ENCODE peak calls at places on chromosomes 16 and 17, in five cellular contexts. Y, F, Z, U and C are unnamed samples.

GRCh38 chr17:48023408-48024148 is 14.0 kb downstream of the COPZ2 start:
- DNase-seq in F (peak), U (peak), Z (peak), Y (peak), C (peak)

GRCh38 chr17:41037853-41038350 is 3.2 kb upstream of the KRTAP1-3 start:
- DNase-seq in Y (no peak), F (no peak), Z (no peak), U (no peak), C (no peak)

GRCh38 chr17:82823004-82823403 is 16.8 kb downstream of the ZNF750 start:
- DNase-seq in U (peak), Z (no peak), Y (no peak), F (peak), C (no peak)

GRCh38 chr17:79650861-79651260 is 40.0 kb upstream of the RBFOX3 start:
- DNase-seq in Y (no peak), F (no peak), Z (no peak), U (no peak), C (no peak)

GRCh38 chr17:31100840-31101239 is 6.1 kb downstream of the NF1 start:
- DNase-seq in Z (no peak), U (peak), Y (no peak), F (no peak), C (no peak)

GRCh38 chr17:71938340-71939010 is 182.3 kb upstream of the SOX9 start:
- DNase-seq in Z (no peak), F (no peak), U (no peak), Y (no peak), C (no peak)

GRCh38 chr16:19393226-19394074 is 24.2 kb upstream of the TMC5 start:
- DNase-seq in Y (peak), Z (no peak), F (no peak), U (peak), C (peak)

GRCh38 chr17:75505152-75505409 is 10.3 kb downstream of the CASKIN2 start:
- DNase-seq in Z (no peak), F (no peak), Y (no peak), U (no peak), C (no peak)

GRCh38 chr16:78761427-78761826 is 662.0 kb downstream of the WWOX start:
- DNase-seq in Z (no peak), Y (no peak), F (no peak), U (peak), C (no peak)

DNA sequence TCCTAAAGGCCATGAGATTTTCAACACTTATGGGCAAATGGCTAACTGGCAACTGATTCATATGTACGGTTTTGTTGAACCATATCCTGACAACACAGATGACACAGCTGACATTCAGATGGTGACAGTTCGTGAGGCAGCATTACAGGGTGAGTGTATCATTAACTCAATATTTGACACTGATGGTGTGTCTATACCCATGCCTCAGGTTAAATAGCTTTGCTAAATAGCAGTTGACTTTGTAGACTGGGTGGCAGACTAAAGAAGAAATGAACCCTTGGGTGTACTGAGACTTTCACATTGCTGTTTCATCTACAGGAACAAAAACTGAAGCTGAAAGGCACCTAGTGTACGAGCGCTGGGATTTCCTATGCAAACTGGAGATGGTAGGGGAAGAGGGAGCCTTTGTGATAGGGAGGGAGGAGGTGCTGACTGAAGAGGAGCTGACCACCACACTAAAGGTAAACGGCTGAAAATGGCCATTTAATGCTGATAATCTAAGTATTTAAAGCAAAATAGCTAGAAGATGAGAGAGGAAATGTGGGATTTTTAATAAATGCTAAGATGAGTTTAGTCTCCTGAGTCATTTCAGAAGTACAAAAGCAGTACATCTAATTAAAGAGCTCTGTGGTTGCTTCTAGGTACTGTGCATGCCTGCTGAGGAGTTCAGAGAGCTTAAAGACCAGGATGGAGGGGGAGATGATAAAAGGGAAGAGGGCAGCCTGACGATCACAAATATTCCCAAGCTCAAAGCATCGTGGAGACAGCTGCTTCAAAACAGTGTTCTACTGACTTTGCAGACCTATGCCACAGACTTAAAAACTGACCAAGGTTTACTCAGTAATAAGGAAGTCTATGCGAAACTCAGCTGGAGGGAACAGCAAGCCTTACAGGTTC is 3.0 kb downstream of the SETD6 start:
- DNase-seq in U (no peak), F (no peak), Z (no peak), Y (no peak), C (no peak)
- H3K4me2 ChIP-seq in U (no peak), F (no peak), Z (no peak), Y (no peak), C (no peak)

DNA sequence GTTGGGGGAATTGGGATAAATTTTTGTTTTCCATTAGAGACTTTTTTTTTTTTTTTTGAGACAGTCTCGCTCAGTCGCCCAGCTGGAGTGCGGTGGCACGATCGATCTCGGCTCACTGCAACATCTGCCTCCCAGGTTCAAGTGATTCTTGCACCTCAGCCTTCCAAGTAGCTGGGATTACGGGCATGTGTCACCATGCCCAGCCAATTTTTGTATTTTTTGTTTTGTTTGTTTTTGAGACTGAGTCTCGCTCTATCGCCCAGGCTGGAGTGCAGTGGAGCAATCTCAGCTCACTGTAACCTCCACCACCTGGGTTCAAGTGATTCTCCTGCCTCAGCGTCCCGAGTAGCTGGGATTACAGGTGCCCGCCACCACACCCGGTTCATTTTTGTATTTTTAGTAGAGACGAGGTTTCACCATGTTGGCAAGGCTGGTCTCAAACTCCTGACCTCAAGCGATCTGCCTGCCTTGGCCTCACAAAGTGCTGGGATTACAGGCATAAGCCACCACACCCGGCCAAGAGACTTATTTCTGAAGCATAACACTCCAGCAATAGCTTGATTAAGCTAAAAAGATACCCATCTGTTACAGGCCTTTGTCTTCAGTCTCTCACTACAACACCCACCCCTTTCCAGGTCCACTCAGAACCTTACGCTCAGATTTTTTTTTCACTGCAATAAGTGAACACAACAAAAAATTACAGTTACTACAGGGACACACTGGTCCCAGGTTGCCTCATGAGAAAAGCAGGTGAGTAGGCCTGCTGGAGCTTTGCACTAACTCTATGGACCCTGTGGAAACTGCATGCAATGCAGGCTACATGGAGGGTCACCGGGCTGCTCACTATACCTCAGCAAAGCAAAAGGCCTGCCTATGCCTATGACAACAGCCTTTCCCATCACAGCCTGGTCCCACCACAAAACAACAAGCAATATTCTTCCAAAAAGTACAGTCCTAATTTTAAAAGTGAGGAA is 34.6 kb downstream of the KANSL1 start:
- DNase-seq in F (no peak), Z (no peak), Y (no peak), U (no peak), C (no peak)
- H3K4me2 ChIP-seq in F (no peak), Z (no peak), Y (no peak), U (no peak), C (no peak)

GRCh38 chr16:9102943-9103342 is 11.5 kb downstream of the HAPSTR1 start:
- DNase-seq in Y (no peak), Z (no peak), U (no peak), F (no peak), C (no peak)
- H3K4me2 ChIP-seq in Y (no peak), Z (no peak), U (no peak), F (no peak), C (peak)

DNA sequence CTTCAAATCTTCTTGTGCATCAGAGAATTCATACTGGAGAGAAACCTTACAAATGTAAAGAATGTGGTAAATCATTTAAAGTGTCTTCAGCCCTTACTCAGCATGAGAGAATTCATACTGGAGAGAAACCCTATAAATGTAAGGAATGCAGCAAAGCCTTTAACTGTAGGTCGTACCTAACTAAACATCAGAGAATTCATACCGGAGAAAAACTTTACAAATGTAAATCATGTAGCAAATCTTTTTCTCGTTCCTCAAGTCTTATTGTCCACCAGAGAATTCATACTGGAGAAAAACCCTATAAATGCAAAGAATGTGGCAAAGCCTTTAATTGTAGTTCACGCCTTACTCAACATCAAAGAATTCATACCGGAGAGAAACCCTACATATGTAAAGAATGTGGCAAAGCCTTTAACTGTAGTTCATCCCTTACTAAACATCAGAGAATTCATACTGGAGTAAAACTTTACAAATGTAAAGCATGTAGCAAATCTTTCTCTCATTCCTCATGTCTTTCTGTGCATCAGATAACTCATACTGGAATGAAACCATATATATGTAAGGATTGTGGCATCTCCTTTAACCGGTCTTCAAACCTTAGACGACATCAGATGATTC is 118.5 kb upstream of the ZNF267 start:
- DNase-seq in U (no peak), Z (no peak), F (no peak), Y (no peak), C (no peak)
- H3K4me2 ChIP-seq in U (no peak), Z (no peak), F (no peak), Y (no peak), C (no peak)

GRCh38 chr17:8673621-8674020 is 43.1 kb upstream of the MYH10 start:
- DNase-seq in Z (no peak), U (no peak), Y (no peak), F (no peak), C (no peak)
- H3K4me2 ChIP-seq in Z (no peak), U (no peak), Y (no peak), F (no peak), C (no peak)

DNA sequence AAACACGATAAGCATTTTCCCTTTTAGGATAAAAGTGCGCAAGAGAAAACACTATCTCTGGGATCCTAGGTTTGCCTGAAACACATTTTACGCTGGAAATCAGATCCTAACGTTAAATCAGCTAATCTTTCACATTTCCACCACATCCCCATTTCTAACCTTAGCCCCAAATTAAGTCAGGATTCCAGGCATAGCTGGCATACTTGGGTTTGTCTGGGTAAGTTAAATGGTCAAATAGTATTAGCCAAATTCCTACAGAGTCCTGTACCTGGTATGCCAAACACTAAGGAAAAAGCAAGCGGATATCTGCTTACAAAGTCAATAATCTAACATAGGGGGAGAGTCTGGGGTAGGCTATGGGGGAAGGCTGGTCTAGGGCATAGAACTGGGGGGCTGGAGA is 557.4 kb upstream of the ZFHX3 start:
- DNase-seq in F (no peak), Y (no peak), Z (peak), U (peak), C (no peak)
- H3K4me2 ChIP-seq in F (no peak), Y (no peak), Z (peak), U (no peak), C (no peak)

DNA sequence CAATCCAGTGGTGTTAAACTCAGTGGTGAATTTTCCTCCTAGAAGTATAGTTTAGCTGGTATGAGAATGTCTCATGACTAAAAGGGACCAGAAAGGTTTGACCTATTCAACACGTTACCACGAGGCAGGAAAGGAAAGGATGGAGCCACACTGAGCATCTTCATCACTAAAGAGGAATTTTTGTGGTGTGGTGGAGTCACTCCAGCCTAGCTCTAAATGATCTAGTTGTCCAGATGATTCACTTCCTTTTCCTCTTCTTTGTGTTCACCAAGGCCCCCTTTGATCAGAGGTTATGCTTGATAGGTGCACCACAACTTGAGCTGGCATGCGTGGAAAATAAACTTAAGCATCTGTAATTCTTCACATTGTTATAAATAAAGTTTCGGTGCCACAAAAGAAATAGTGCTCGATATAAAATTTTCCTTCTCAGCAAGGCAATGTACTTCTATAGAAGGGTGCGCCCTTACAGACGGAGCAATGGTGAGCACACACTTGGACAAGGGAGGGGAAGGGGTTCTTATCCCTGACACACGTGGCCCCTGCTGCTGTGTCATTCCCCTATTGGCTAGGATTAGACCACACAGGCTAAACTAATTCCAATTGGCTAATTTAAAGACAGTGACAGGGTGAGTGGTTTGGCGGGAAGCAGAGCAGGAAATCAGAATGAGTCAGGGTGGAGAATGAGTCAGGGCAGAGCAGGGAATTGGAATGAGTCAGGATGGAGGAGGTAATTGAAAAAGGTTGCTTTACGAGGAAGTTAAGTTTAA is 254.6 kb downstream of the HS3ST3A1 start:
- DNase-seq in F (peak), U (no peak), Z (no peak), Y (peak), C (no peak)
- H3K4me2 ChIP-seq in F (no peak), U (no peak), Z (no peak), Y (peak), C (no peak)